ENCODE peak calls at places on chromosomes 11 and 22, in five cellular contexts. One of them, this sample, is unnamed.

GRCh38 chr22:20130739-20131592 is 638 bp upstream of the ZDHHC8 start:
- DNase-seq in astrocyte of the spinal cord: peak; percentile 84
- DNase-seq in H9: peak; percentile 75
- DNase-seq in HFFc6: peak; percentile 42
- DNase-seq in foreskin fibroblast: peak; percentile 77
- DNase-seq in this sample: peak; percentile 75

GRCh38 chr11:61293869-61294716 is 1.0 kb downstream of the VWCE start:
- DNase-seq in astrocyte of the spinal cord: peak; percentile 33
- DNase-seq in H9: peak; percentile 50
- DNase-seq in HFFc6: peak; percentile 52
- DNase-seq in foreskin fibroblast: peak; percentile 52
- DNase-seq in this sample: no peak

GRCh38 chr11:45647329-45647728 is 18.1 kb downstream of the CHST1 start:
- DNase-seq in astrocyte of the spinal cord: no peak
- DNase-seq in H9: no peak
- DNase-seq in HFFc6: no peak
- DNase-seq in foreskin fibroblast: no peak
- DNase-seq in this sample: no peak

GRCh38 chr22:39123811-39124668 is 27.0 kb downstream of the APOBEC3H start:
- DNase-seq in astrocyte of the spinal cord: no peak
- DNase-seq in H9: peak; percentile 60
- DNase-seq in HFFc6: no peak
- DNase-seq in foreskin fibroblast: no peak
- DNase-seq in this sample: no peak

GRCh38 chr22:25062378-25063095 is 110.0 kb downstream of the KIAA1671 start:
- DNase-seq in astrocyte of the spinal cord: no peak
- DNase-seq in H9: no peak
- DNase-seq in HFFc6: no peak
- DNase-seq in foreskin fibroblast: no peak
- DNase-seq in this sample: no peak

GRCh38 chr11:13487661-13488030 is 8.2 kb downstream of the PTH start:
- DNase-seq in astrocyte of the spinal cord: no peak
- DNase-seq in H9: peak; percentile 75
- DNase-seq in HFFc6: no peak
- DNase-seq in foreskin fibroblast: no peak
- DNase-seq in this sample: no peak

GRCh38 chr11:111954154-111954553 is 17.0 kb downstream of the DIXDC1 start:
- DNase-seq in astrocyte of the spinal cord: no peak
- DNase-seq in H9: no peak
- DNase-seq in HFFc6: no peak
- DNase-seq in foreskin fibroblast: no peak
- DNase-seq in this sample: no peak

GRCh38 chr11:73204711-73205121 is 13.4 kb upstream of the P2RY2 start:
- DNase-seq in astrocyte of the spinal cord: no peak
- DNase-seq in H9: peak; percentile 21
- DNase-seq in HFFc6: no peak
- DNase-seq in foreskin fibroblast: no peak
- DNase-seq in this sample: no peak

GRCh38 chr11:31264834-31265233 is 104.7 kb downstream of the DCDC1 start:
- DNase-seq in astrocyte of the spinal cord: no peak
- DNase-seq in H9: no peak
- DNase-seq in HFFc6: no peak
- DNase-seq in foreskin fibroblast: no peak
- DNase-seq in this sample: no peak

GRCh38 chr11:122879785-122880184 is 2.8 kb upstream of the JHY start:
- DNase-seq in astrocyte of the spinal cord: no peak
- DNase-seq in H9: peak; percentile 54
- DNase-seq in HFFc6: no peak
- DNase-seq in foreskin fibroblast: no peak
- DNase-seq in this sample: no peak

GRCh38 chr11:9784602-9785315 is 120.9 kb downstream of the SWAP70 start:
- DNase-seq in astrocyte of the spinal cord: no peak
- DNase-seq in H9: no peak
- DNase-seq in HFFc6: no peak
- DNase-seq in foreskin fibroblast: no peak
- DNase-seq in this sample: no peak

GRCh38 chr11:92131289-92131890 is 93.2 kb upstream of the FAT3 start:
- DNase-seq in astrocyte of the spinal cord: no peak
- DNase-seq in H9: no peak
- DNase-seq in HFFc6: peak; percentile 53
- DNase-seq in foreskin fibroblast: no peak
- DNase-seq in this sample: no peak

GRCh38 chr11:92140021-92140420 is 84.6 kb upstream of the FAT3 start:
- DNase-seq in astrocyte of the spinal cord: no peak
- DNase-seq in H9: no peak
- DNase-seq in HFFc6: no peak
- DNase-seq in foreskin fibroblast: no peak
- DNase-seq in this sample: no peak

GRCh38 chr11:92141159-92141558 is 83.5 kb upstream of the FAT3 start:
- DNase-seq in astrocyte of the spinal cord: no peak
- DNase-seq in H9: no peak
- DNase-seq in HFFc6: no peak
- DNase-seq in foreskin fibroblast: no peak
- DNase-seq in this sample: no peak

GRCh38 chr11:92141725-92142124 is 82.9 kb upstream of the FAT3 start:
- DNase-seq in astrocyte of the spinal cord: no peak
- DNase-seq in H9: no peak
- DNase-seq in HFFc6: no peak
- DNase-seq in foreskin fibroblast: no peak
- DNase-seq in this sample: no peak

GRCh38 chr11:92136792-92137191 is 87.8 kb upstream of the FAT3 start:
- DNase-seq in astrocyte of the spinal cord: no peak
- DNase-seq in H9: peak; percentile 54
- DNase-seq in HFFc6: no peak
- DNase-seq in foreskin fibroblast: no peak
- DNase-seq in this sample: no peak
- TF ChIP-seq CTCF in astrocyte of the spinal cord: no peak
- TF ChIP-seq CTCF in H9: peak; percentile 70
- TF ChIP-seq CTCF in HFFc6: peak; percentile 41
- TF ChIP-seq CTCF in foreskin fibroblast: no peak
- TF ChIP-seq CTCF in this sample: no peak

GRCh38 chr11:422249-422656 is 7.5 kb upstream of the SIGIRR start:
- DNase-seq in astrocyte of the spinal cord: no peak
- DNase-seq in H9: no peak
- DNase-seq in HFFc6: no peak
- DNase-seq in foreskin fibroblast: no peak
- DNase-seq in this sample: no peak
- TF ChIP-seq CTCF in astrocyte of the spinal cord: no peak
- TF ChIP-seq CTCF in H9: no peak
- TF ChIP-seq CTCF in HFFc6: no peak
- TF ChIP-seq CTCF in foreskin fibroblast: no peak
- TF ChIP-seq CTCF in this sample: no peak

GRCh38 chr11:67644472-67645418 is 5.2 kb upstream of the TBX10 start:
- DNase-seq in astrocyte of the spinal cord: no peak
- DNase-seq in H9: peak; percentile 47
- DNase-seq in HFFc6: no peak
- DNase-seq in foreskin fibroblast: no peak
- DNase-seq in this sample: no peak

GRCh38 chr11:67645521-67646457 is 4.7 kb downstream of the ACY3 start:
- DNase-seq in astrocyte of the spinal cord: no peak
- DNase-seq in H9: peak; percentile 65
- DNase-seq in HFFc6: no peak
- DNase-seq in foreskin fibroblast: no peak
- DNase-seq in this sample: no peak

GRCh38 chr11:67642490-67643120 is 3.0 kb upstream of the TBX10 start:
- DNase-seq in astrocyte of the spinal cord: no peak
- DNase-seq in H9: no peak
- DNase-seq in HFFc6: no peak
- DNase-seq in foreskin fibroblast: no peak
- DNase-seq in this sample: no peak

GRCh38 chr11:67642148-67642475 is 2.5 kb upstream of the TBX10 start:
- DNase-seq in astrocyte of the spinal cord: no peak
- DNase-seq in H9: no peak
- DNase-seq in HFFc6: no peak
- DNase-seq in foreskin fibroblast: no peak
- DNase-seq in this sample: no peak

DNA sequence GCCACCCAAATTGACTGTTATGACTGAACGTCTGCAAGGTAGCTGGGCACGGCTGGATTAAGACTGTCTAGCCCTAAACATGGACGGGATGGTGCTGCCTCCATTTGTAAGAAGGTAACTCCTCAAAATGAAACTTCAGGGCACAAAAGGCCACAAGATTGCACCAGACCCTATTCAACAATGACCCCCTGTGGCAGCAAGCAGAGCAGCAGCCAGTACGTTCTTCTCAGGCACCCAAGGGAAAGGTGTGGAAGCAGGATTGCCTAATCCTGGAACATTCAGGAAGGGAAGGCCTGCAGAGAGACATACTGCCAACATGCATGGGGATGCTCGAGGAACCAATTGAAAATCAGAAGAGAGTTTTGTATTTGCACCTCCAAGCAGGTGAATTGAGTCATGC is 4.5 kb upstream of the TBX10 start:
- DNase-seq in astrocyte of the spinal cord: no peak
- DNase-seq in H9: peak; percentile 48
- DNase-seq in HFFc6: no peak
- DNase-seq in foreskin fibroblast: no peak
- DNase-seq in this sample: no peak
- TF ChIP-seq CTCF in astrocyte of the spinal cord: peak; percentile 38
- TF ChIP-seq CTCF in H9: peak; percentile 65
- TF ChIP-seq CTCF in HFFc6: peak; percentile 43
- TF ChIP-seq CTCF in foreskin fibroblast: peak; percentile 19
- TF ChIP-seq CTCF in this sample: no peak

DNA sequence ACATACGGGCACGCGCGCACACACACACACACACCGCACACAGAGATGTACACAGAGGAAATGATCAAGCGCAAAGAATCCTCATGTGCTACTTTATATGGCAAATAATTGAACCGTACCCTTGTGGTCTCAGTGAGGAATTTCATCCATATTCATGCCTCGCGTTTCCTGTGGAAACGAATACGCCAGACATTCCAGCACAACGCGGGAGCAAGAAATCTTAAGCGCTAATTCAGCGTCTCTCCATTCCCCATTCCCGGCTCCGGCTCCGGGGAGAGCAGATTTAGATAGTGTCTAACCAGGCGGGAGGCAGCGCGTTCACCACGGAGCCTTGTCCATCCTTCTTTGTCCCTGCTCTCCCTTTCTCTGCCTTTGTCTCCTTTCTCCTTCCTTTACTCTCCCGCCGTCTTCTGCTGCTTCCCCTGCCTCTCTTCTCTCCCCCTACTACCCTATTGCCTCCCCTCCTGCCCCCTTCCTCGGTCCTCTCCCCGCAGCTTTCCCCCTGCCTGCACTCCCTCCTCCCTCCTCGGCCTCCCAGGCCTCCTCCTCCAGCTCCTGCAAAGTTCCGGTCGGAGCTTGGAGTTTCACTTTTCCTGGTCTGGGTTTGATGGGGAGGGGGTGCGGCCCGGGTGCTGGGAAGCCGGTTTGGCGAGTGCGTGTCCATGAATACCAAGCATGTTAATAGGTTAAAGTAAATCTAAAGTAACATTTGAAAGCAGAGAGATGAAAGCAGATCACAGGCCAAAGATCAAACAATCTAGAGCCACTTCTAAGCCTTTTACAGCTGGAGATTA is 579.3 kb downstream of the BUD13 start:
- DNase-seq in astrocyte of the spinal cord: peak; percentile 68
- DNase-seq in H9: peak; percentile 82
- DNase-seq in HFFc6: no peak
- DNase-seq in foreskin fibroblast: peak; percentile 1
- DNase-seq in this sample: peak; percentile 61
- TF ChIP-seq CTCF in astrocyte of the spinal cord: peak; percentile 33
- TF ChIP-seq CTCF in H9: peak; percentile 32
- TF ChIP-seq CTCF in HFFc6: no peak
- TF ChIP-seq CTCF in foreskin fibroblast: no peak
- TF ChIP-seq CTCF in this sample: peak; percentile 62

GRCh38 chr11:17471501-17471900 is 5.1 kb downstream of the ABCC8 start:
- DNase-seq in astrocyte of the spinal cord: no peak
- DNase-seq in H9: no peak
- DNase-seq in HFFc6: no peak
- DNase-seq in foreskin fibroblast: no peak
- DNase-seq in this sample: no peak
- TF ChIP-seq CTCF in astrocyte of the spinal cord: no peak
- TF ChIP-seq CTCF in H9: no peak
- TF ChIP-seq CTCF in HFFc6: no peak
- TF ChIP-seq CTCF in foreskin fibroblast: no peak
- TF ChIP-seq CTCF in this sample: no peak

This sample was measured in mesothelial cell of epicardium.